ENCODE peak calls at places on chromosomes 2 and 18, in six cellular contexts. I is heart right ventricle, D is mesothelial cell of epicardium, R is fibroblast of lung, T is endothelial cell, P is kidney epithelial cell. U is an unnamed sample.

GRCh38 chr2:1653956-1654695 is 90.2 kb downstream of the PXDN start:
- DNase-seq in D (no peak), I (no peak), P (no peak), T (no peak), R (peak; percentile 86), U (no peak)

GRCh38 chr2:73851274-73851673 is 22.5 kb downstream of the STAMBP start:
- DNase-seq in I (no peak), P (no peak), T (no peak), D (no peak), R (no peak), U (no peak)

GRCh38 chr18:37393221-37393828 is 172.3 kb downstream of the CELF4 start:
- DNase-seq in I (no peak), D (no peak), R (no peak), P (no peak), T (no peak), U (no peak)

GRCh38 chr2:137910641-137911040 is 53.6 kb upstream of the HNMT start:
- DNase-seq in R (peak; percentile 44), P (no peak), I (no peak), T (no peak), D (no peak), U (no peak)

GRCh38 chr2:205806126-205806905 is 124.0 kb downstream of the NRP2 start:
- DNase-seq in P (peak; percentile 12), R (no peak), D (no peak), T (no peak), I (no peak), U (no peak)

GRCh38 chr2:82790277-82791021 is 1668.6 kb downstream of the SUCLG1 start:
- DNase-seq in D (no peak), R (peak; percentile 91), P (peak; percentile 25), T (no peak), I (no peak), U (no peak)

GRCh38 chr2:24568492-24568891 is 77.4 kb downstream of the NCOA1 start:
- DNase-seq in D (no peak), T (no peak), I (no peak), R (no peak), P (no peak), U (no peak)

GRCh38 chr2:43041661-43042360 is 184.6 kb downstream of the ZFP36L2 start:
- DNase-seq in T (peak; percentile 22), I (no peak), D (peak; percentile 77), R (peak; percentile 98), P (peak; percentile 89), U (no peak)

GRCh38 chr2:96203130-96204028 is 5.2 kb downstream of the STARD7 start:
- DNase-seq in T (no peak), I (no peak), P (no peak), R (no peak), D (no peak), U (no peak)

GRCh38 chr18:23640023-23640422 is 22.7 kb downstream of the ANKRD29 start:
- DNase-seq in I (no peak), P (no peak), D (no peak), T (no peak), R (no peak), U (no peak)
- TF ChIP-seq CTCF in I (no peak), P (peak; percentile 70), D (no peak), T (no peak), R (peak; percentile 38), U (no peak)

GRCh38 chr2:236608308-236608564 is 38.6 kb downstream of the ACKR3 start:
- DNase-seq in P (no peak), T (no peak), I (no peak), R (no peak), D (no peak), U (no peak)

GRCh38 chr2:236606023-236606422 is 36.4 kb downstream of the ACKR3 start:
- DNase-seq in D (no peak), R (no peak), I (no peak), T (no peak), P (no peak), U (no peak)

GRCh38 chr2:236604971-236605734 is 35.5 kb downstream of the ACKR3 start:
- DNase-seq in D (no peak), R (no peak), T (no peak), P (no peak), I (no peak), U (no peak)

GRCh38 chr2:236608710-236609109 is 39.1 kb downstream of the ACKR3 start:
- DNase-seq in P (no peak), D (no peak), T (no peak), I (no peak), R (no peak), U (no peak)

GRCh38 chr2:236607471-236608307 is 38.1 kb downstream of the ACKR3 start:
- DNase-seq in T (no peak), D (no peak), R (peak; percentile 16), I (no peak), P (no peak), U (no peak)
- TF ChIP-seq CTCF in T (no peak), D (no peak), R (no peak), I (no peak), P (no peak), U (no peak)

GRCh38 chr2:105405291-105405690 is 6.4 kb upstream of the FHL2 start:
- DNase-seq in I (no peak), T (no peak), D (no peak), R (peak; percentile 62), P (no peak), U (peak; percentile 31)

GRCh38 chr2:105404736-105405135 is 5.9 kb upstream of the FHL2 start:
- DNase-seq in T (no peak), P (no peak), I (no peak), D (no peak), R (no peak), U (no peak)

GRCh38 chr2:105403241-105403784 is 4.5 kb upstream of the FHL2 start:
- DNase-seq in P (no peak), T (no peak), R (no peak), D (no peak), I (no peak), U (no peak)

GRCh38 chr2:105402809-105403208 is 4.0 kb upstream of the FHL2 start:
- DNase-seq in I (no peak), T (no peak), R (no peak), D (no peak), P (no peak), U (no peak)

GRCh38 chr2:105403785-105404698 is 5.2 kb upstream of the FHL2 start:
- DNase-seq in T (peak; percentile 27), P (peak; percentile 100), I (no peak), R (peak; percentile 77), D (no peak), U (peak; percentile 81)
- TF ChIP-seq CTCF in T (no peak), P (peak; percentile 67), I (no peak), R (peak; percentile 47), D (no peak), U (no peak)

GRCh38 chr2:109045505-109045904 is 56.5 kb upstream of the EDAR start:
- DNase-seq in R (no peak), T (no peak), D (no peak), I (no peak), P (no peak), U (no peak)
- TF ChIP-seq CTCF in R (no peak), T (no peak), D (no peak), I (no peak), P (no peak), U (no peak)

U was measured in lower leg skin.